ENCODE peak calls at places on chromosomes 13 and 19, in nine cellular contexts. Y is heart left ventricle, G is K562, B is psoas muscle, W is stomach, X is tibial artery, V is thoracic aorta, S is vagina, U is iPS DF 6.9. R is an unnamed sample.

GRCh38 chr13:97945342-97945741 is 8.1 kb upstream of the IPO5 start:
- DNase-seq in Y (no peak), G (no peak), B (no peak), W (no peak), X (no peak), V (no peak), S (no peak), U (no peak), R (no peak)

GRCh38 chr13:29457299-29457698 is 138.2 kb downstream of the SLC7A1 start:
- DNase-seq in Y (no peak), G (no peak), B (no peak), W (no peak), X (no peak), V (no peak), S (no peak), U (no peak), R (no peak)

GRCh38 chr19:22261596-22261995 is 24.6 kb upstream of the ZNF729 start:
- DNase-seq in Y (no peak), G (no peak), B (no peak), W (no peak), X (no peak), V (no peak), S (no peak), U (no peak), R (no peak)

GRCh38 chr19:44848805-44849457 is 2.8 kb downstream of the NECTIN2 start:
- DNase-seq in Y (no peak), G (no peak), B (no peak), W (no peak), X (no peak), V (no peak), S (no peak), U (no peak), R (peak; percentile 77)

GRCh38 chr13:23609414-23610186 is 39.4 kb downstream of the TNFRSF19 start:
- DNase-seq in Y (no peak), G (no peak), B (no peak), W (no peak), X (peak; percentile 47), V (no peak), S (no peak), U (no peak), R (no peak)

GRCh38 chr19:44092108-44092507 is 2.1 kb upstream of the ZNF224 start:
- DNase-seq in Y (no peak), G (no peak), B (no peak), W (no peak), X (no peak), V (no peak), S (no peak), U (no peak), R (no peak)

GRCh38 chr19:10353793-10354391 is 14.5 kb upstream of the ICAM3 start:
- DNase-seq in Y (peak; percentile 59), G (peak; percentile 85), B (peak; percentile 85), W (no peak), X (no peak), V (no peak), S (no peak), U (peak; percentile 89), R (peak; percentile 39)

GRCh38 chr19:40445945-40446784 is 2.0 kb upstream of the SERTAD3 start:
- DNase-seq in Y (no peak), G (peak; percentile 77), B (no peak), W (no peak), X (no peak), V (no peak), S (no peak), U (no peak), R (peak; percentile 59)

GRCh38 chr19:38268539-38268938 is 4.2 kb downstream of the SPINT2 start:
- DNase-seq in Y (no peak), G (no peak), B (no peak), W (no peak), X (no peak), V (no peak), S (no peak), U (no peak), R (no peak)

GRCh38 chr19:38267780-38268430 is 3.5 kb downstream of the SPINT2 start:
- DNase-seq in Y (no peak), G (no peak), B (no peak), W (peak; percentile 81), X (no peak), V (no peak), S (no peak), U (no peak), R (peak; percentile 61)

GRCh38 chr19:38266070-38266469 is 1.7 kb downstream of the SPINT2 start:
- DNase-seq in Y (no peak), G (no peak), B (no peak), W (no peak), X (no peak), V (no peak), S (no peak), U (no peak), R (peak; percentile 68)

GRCh38 chr19:38265213-38265861 is 964 bp downstream of the SPINT2 start:
- DNase-seq in Y (no peak), G (no peak), B (no peak), W (peak; percentile 63), X (no peak), V (no peak), S (no peak), U (no peak), R (no peak)

GRCh38 chr19:38266981-38267597 is 2.7 kb downstream of the SPINT2 start:
- DNase-seq in Y (no peak), G (peak; percentile 42), B (no peak), W (no peak), X (no peak), V (no peak), S (no peak), U (no peak), R (no peak)
- H3K4me3 ChIP-seq in Y (no peak overlapping the region), G (no peak overlapping the region), B (no peak overlapping the region), W (peak overlapping the region; percentile 52), X (no peak overlapping the region), V (peak overlapping the region; percentile 83), S (peak overlapping the region; percentile 61), U (no peak overlapping the region), R (no peak overlapping the region)

GRCh38 chr19:5973867-5974635 is 3.9 kb downstream of the RANBP3 start:
- DNase-seq in Y (no peak), G (no peak), B (no peak), W (no peak), X (no peak), V (no peak), S (no peak), U (no peak), R (no peak)

GRCh38 chr19:5973376-5973775 is 4.6 kb downstream of the RANBP3 start:
- DNase-seq in Y (no peak), G (no peak), B (no peak), W (no peak), X (no peak), V (no peak), S (no peak), U (no peak), R (no peak)

GRCh38 chr19:5969476-5969875 is 8.5 kb downstream of the RANBP3 start:
- DNase-seq in Y (no peak), G (no peak), B (no peak), W (no peak), X (no peak), V (no peak), S (no peak), U (no peak), R (no peak)

GRCh38 chr19:5972355-5972731 is 5.6 kb downstream of the RANBP3 start:
- DNase-seq in Y (no peak), G (no peak), B (no peak), W (no peak), X (no peak), V (no peak), S (no peak), U (no peak), R (no peak)

GRCh38 chr19:5971714-5972354 is 6.1 kb downstream of the RANBP3 start:
- DNase-seq in Y (no peak), G (no peak), B (no peak), W (no peak), X (no peak), V (no peak), S (no peak), U (no peak), R (no peak)
- H3K36me3 ChIP-seq in Y (peaks cover 15% of the 10 kb centered on the region), G (peaks cover 79% of the 10 kb centered on the region), B (peaks cover 7% of the 10 kb centered on the region), W (peaks cover 31% of the 10 kb centered on the region), X (peaks cover 10% of the 10 kb centered on the region), V (no peaks in the 10 kb centered on the region), S (no peaks in the 10 kb centered on the region), U (no peaks in the 10 kb centered on the region), R (peaks cover 73% of the 10 kb centered on the region)

GRCh38 chr13:46168341-46168740 is 13.6 kb downstream of the LCP1 start:
- DNase-seq in Y (no peak), G (no peak), B (no peak), W (no peak), X (peak; percentile 65), V (no peak), S (no peak), U (no peak), R (no peak)

GRCh38 chr13:46166221-46166584 is 15.8 kb downstream of the LCP1 start:
- DNase-seq in Y (no peak), G (no peak), B (no peak), W (no peak), X (no peak), V (no peak), S (no peak), U (no peak), R (no peak)

GRCh38 chr13:46165485-46166220 is 16.3 kb downstream of the LCP1 start:
- DNase-seq in Y (no peak), G (no peak), B (no peak), W (no peak), X (no peak), V (no peak), S (no peak), U (no peak), R (no peak)

GRCh38 chr13:46168818-46169217 is 13.2 kb downstream of the LCP1 start:
- DNase-seq in Y (no peak), G (no peak), B (no peak), W (no peak), X (no peak), V (no peak), S (no peak), U (no peak), R (no peak)

DNA sequence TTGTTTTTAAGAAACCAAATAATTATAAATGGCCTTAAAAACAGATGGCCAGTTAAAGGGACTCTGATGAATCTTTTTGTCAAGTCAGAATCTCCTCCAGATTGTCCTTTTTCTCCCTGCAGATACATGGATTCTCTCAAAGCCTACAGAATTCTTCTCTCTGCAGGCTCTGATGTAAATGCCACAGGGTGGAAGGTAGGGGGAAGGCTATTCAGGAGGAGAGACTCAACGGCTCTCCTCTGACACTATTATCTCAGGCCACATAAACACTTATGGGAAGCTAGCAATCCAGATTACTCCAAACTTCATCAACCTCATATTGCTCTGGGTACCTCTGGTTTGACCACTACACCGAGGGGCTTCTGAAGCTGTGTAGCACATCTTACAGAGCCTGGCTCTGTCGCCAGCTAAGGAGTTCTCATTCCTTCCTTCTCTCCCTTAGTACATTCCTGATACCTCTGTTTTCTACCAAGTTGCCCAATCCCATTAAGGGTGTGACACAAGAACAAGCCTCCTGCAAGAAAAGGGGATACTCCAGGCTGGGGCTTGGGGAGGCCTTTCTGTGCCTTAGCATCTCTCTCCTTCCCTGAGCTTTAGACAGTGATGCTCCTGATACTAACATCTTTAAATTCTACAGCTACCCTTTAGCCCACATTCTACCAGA is 14.9 kb downstream of the LCP1 start:
- DNase-seq in Y (no peak), G (no peak), B (no peak), W (no peak), X (no peak), V (no peak), S (no peak), U (no peak), R (no peak)
- H3K4me3 ChIP-seq in Y (no peak overlapping the region), G (no peak overlapping the region), B (no peak overlapping the region), W (no peak overlapping the region), X (no peak overlapping the region), V (no peak overlapping the region), S (no peak overlapping the region), U (no peak overlapping the region), R (no peak overlapping the region)

DNA sequence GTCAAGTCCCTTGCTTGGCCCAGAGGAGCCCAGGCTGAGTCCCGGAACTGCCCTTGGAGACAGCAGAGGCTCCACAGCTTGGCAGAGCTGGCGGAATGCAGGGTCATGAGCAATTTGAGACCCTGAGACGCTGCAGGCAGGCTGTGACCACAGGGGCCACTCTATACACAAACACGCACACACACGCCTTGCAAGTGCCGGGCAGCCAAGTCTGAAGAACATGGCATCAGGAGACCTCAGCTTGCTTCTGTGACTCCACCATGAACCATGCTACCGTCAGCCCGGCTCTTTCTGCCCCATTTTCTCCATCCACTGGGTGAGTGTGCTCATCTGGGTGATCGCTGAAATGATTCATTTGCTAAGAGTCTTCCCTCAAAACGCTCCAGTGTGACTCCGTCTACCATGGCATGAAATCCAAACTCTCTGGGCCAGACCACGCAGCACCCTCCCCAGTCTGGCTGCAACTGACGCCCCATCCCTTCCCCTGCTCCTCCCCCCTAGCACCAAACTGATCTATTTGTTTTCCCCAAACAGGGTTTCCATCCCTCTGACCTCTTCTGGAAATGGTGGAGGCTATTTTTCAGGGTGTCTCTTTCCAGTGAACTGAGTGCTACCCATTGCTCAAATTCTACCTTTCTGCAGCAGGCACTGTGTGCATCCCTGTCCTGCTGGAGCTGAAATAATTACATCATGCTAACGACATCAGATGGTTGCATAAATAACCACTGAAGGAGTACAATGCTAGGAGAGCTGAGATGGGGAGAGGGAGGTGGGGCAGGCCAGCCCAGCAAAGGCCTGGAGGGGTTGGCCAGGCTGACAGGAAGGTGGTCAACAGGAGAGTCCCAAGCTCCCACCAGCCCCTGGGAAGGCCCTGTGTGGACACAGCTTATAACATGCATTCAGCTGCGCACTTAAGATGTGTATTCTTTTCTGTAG is 3.1 kb downstream of the CARS2 start:
- DNase-seq in Y (no peak), G (no peak), B (peak; percentile 82), W (no peak), X (no peak), V (no peak), S (no peak), U (no peak), R (no peak)
- H3K36me3 ChIP-seq in Y (peaks cover 55% of the 10 kb centered on the region), G (peaks cover 53% of the 10 kb centered on the region), B (peaks cover 3% of the 10 kb centered on the region), W (peaks cover 52% of the 10 kb centered on the region), X (peaks cover 37% of the 10 kb centered on the region), V (peaks cover 33% of the 10 kb centered on the region), S (no peaks in the 10 kb centered on the region), U (peaks cover 10% of the 10 kb centered on the region), R (peaks cover 67% of the 10 kb centered on the region)